ENCODE peak calls at places on chromosomes 1 and 21, in ten cellular contexts. B is DND-41; R is nephron progenitor cell; O is endodermal cell; Y is A549; L is breast epithelium; F is CD4-positive, alpha-beta T cell; S is activated B cell treated with CpG ODN at 0.5 μM for 24 hours; C is Peyer's patch; Z is SK-N-SH. I is an unnamed sample.

GRCh38 chr1:42183210-42183609 is 18.7 kb upstream of the GUCA2A start:
- DNase-seq in C (no peak), L (no peak), R (no peak), Z (no peak), F (no peak), Y (no peak), O (no peak), B (no peak), S (no peak), I (peak; percentile 4)

GRCh38 chr1:170790175-170790574 is 126.2 kb downstream of the PRRX1 start:
- DNase-seq in Z (no peak), S (no peak), Y (no peak), R (no peak), O (no peak), F (no peak), B (no peak), L (no peak), C (no peak), I (no peak)

GRCh38 chr1:187626056-187626455 is 797.3 kb downstream of the PLA2G4A start:
- DNase-seq in B (no peak), R (no peak), Y (no peak), L (no peak), C (no peak), Z (no peak), S (no peak), F (no peak), O (peak; percentile 49), I (no peak)

GRCh38 chr1:19606817-19607706 is 37.0 kb upstream of the NBL1 start:
- DNase-seq in O (no peak), S (no peak), L (no peak), Z (no peak), B (peak; percentile 10), Y (no peak), F (no peak), R (no peak), C (no peak), I (no peak)

GRCh38 chr1:36964830-36965229 is 69.5 kb downstream of the GRIK3 start:
- DNase-seq in O (no peak), Z (no peak), R (no peak), L (no peak), C (no peak), F (no peak), Y (no peak), B (no peak), S (no peak), I (no peak)

GRCh38 chr1:151371744-151372410 is 628 bp downstream of the SELENBP1 start:
- DNase-seq in Y (peak; percentile 39), R (no peak), Z (peak; percentile 80), O (no peak), B (no peak), S (no peak), C (peak; percentile 60), F (no peak), L (peak; percentile 64), I (no peak)

GRCh38 chr1:154999651-155000474 is 2.7 kb upstream of the ZBTB7B start:
- DNase-seq in F (no peak), O (peak; percentile 86), S (peak; percentile 41), R (peak; percentile 61), L (no peak), B (no peak), Z (peak; percentile 64), Y (peak; percentile 50), C (peak; percentile 81), I (peak; percentile 84)

GRCh38 chr1:77370588-77371306 is 88.9 kb downstream of the AK5 start:
- DNase-seq in O (no peak), Z (no peak), F (no peak), R (no peak), C (no peak), Y (no peak), S (no peak), B (no peak), L (no peak), I (no peak)

GRCh38 chr1:207181838-207182237 is 77.8 kb downstream of the C4BPA start:
- DNase-seq in S (no peak), B (no peak), C (no peak), Y (peak; percentile 20), L (no peak), Z (no peak), O (no peak), R (no peak), F (no peak), I (no peak)
- TF ChIP-seq CTCF in S (no peak), B (no peak), C (peak; percentile 48), Y (peak; percentile 22), L (peak; percentile 9), Z (no peak), O (peak; percentile 41), R (no peak), F (peak; percentile 55), I (peak; percentile 32)

GRCh38 chr1:70140343-70140742 is 65.0 kb downstream of the LRRC40 start:
- DNase-seq in F (no peak), O (no peak), Y (no peak), C (no peak), L (no peak), B (no peak), Z (no peak), S (no peak), R (no peak), I (no peak)

GRCh38 chr1:70146488-70146887 is 58.9 kb downstream of the LRRC40 start:
- DNase-seq in Z (no peak), L (no peak), O (no peak), C (no peak), F (no peak), R (no peak), S (no peak), B (no peak), Y (no peak), I (no peak)

GRCh38 chr1:70140894-70141293 is 64.5 kb downstream of the LRRC40 start:
- DNase-seq in O (peak; percentile 50), Y (no peak), B (no peak), R (no peak), F (no peak), Z (no peak), C (no peak), S (no peak), L (no peak), I (no peak)

GRCh38 chr1:70143052-70143659 is 62.2 kb downstream of the LRRC40 start:
- DNase-seq in F (no peak), C (no peak), L (no peak), B (no peak), Y (no peak), R (no peak), S (no peak), O (no peak), Z (no peak), I (no peak)

DNA sequence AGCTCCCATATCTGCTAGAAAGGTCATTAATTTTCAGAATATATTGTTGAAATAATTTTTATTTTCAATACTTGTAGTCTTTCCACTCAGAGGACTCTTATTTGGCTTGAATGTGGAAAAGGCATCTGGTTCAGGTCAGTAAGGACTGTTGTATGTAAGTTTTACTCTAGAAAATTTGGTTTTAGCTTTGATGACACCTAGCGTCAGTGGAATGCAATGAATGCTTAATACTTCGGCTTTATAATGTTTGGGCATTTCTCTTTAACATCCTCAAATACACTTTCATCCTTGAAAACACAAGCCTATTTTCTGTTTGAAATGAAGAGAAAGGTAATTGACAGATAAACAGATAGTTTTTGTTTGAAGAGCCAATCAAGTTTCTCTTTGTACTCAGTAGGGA is 63.3 kb downstream of the LRRC40 start:
- DNase-seq in L (no peak), Y (no peak), Z (no peak), C (no peak), S (no peak), O (no peak), B (no peak), R (no peak), F (no peak), I (no peak)
- TF ChIP-seq CTCF in L (no peak), Y (no peak), Z (peak; percentile 48), C (no peak), S (no peak), O (peak; percentile 62), B (no peak), R (no peak), F (no peak), I (no peak)

GRCh38 chr21:41712730-41713129 is 54.1 kb downstream of the RIPK4 start:
- DNase-seq in Z (no peak), F (no peak), L (no peak), S (no peak), C (no peak), O (no peak), B (no peak), Y (no peak), R (no peak), I (no peak)

GRCh38 chr21:41712201-41712600 is 54.7 kb downstream of the RIPK4 start:
- DNase-seq in B (no peak), Y (no peak), C (no peak), R (peak; percentile 34), L (no peak), S (no peak), O (peak; percentile 85), F (no peak), Z (no peak), I (no peak)

GRCh38 chr21:41710823-41711160 is 56.1 kb downstream of the RIPK4 start:
- DNase-seq in L (no peak), Z (no peak), B (no peak), C (no peak), R (no peak), O (no peak), Y (no peak), S (no peak), F (no peak), I (no peak)

GRCh38 chr21:41709965-41710822 is 56.7 kb downstream of the RIPK4 start:
- DNase-seq in F (no peak), R (no peak), C (no peak), O (no peak), S (no peak), B (no peak), Y (no peak), L (no peak), Z (no peak), I (no peak)

DNA sequence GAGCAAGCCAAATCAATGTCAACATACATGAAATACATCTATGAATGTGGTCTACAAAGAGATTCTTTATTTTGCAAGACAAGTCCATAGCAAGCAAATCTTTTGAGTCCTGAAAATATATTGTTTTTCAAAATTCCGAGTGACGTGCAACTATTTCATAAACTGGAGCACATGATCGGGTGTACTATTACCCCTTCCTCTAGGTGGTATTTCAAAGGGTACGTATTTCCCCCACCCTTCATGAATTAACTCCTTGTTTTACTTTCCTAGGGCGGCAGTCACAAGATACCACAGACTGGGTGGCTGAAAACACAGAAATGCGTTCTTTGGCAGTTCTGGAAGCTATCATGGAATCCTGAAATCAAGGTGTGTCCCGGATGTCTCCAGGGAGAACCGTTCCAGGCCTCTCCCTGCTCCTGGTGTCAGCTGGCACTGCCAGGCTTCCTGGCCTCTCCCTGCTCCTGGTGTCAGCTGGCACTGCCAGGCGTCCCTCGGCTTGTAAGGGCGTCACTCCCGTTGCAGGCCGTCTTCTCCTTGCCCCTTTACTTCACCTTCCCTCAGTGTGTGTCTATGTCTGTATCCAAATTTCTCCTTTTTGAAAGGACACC is 55.3 kb downstream of the RIPK4 start:
- DNase-seq in O (no peak), B (no peak), Y (no peak), L (no peak), F (no peak), R (no peak), C (peak; percentile 68), S (no peak), Z (no peak), I (no peak)
- TF ChIP-seq CTCF in O (no peak), B (no peak), Y (no peak), L (no peak), F (no peak), R (no peak), C (no peak), S (no peak), Z (no peak), I (no peak)

GRCh38 chr21:16037386-16037785 is 307.6 kb downstream of the USP25 start:
- DNase-seq in L (no peak), B (no peak), Y (no peak), Z (no peak), F (no peak), C (no peak), O (no peak), R (no peak), S (no peak), I (no peak)

GRCh38 chr21:16040601-16041000 is 310.8 kb downstream of the USP25 start:
- DNase-seq in S (no peak), Y (peak; percentile 8), B (no peak), F (no peak), O (no peak), Z (no peak), R (no peak), L (no peak), C (no peak), I (no peak)
- TF ChIP-seq CTCF in S (no peak), Y (no peak), B (no peak), F (no peak), O (no peak), Z (no peak), R (no peak), L (no peak), C (no peak), I (no peak)

I was measured in GM13977.